ENCODE peak calls at places on chromosomes 7 and 10, in seven cellular contexts. One of them, this sample, is unnamed.
A peak's percentile ranks its signal among the peaks of the same experiment; 100 is the strongest.

GRCh38 chr10:103676851-103677417 is 178.4 kb downstream of the SH3PXD2A start:
- DNase-seq in stomach: no peak
- DNase-seq in upper lobe of right lung: no peak
- DNase-seq in neural progenitor cell: no peak
- DNase-seq in suprapubic skin: peak; percentile 91
- DNase-seq in thoracic aorta: no peak
- DNase-seq in GM23248: peak; percentile 98
- DNase-seq in this sample: peak; percentile 90

GRCh38 chr7:66205736-66206080 is 574 bp downstream of the TPST1 start:
- DNase-seq in stomach: no peak
- DNase-seq in upper lobe of right lung: no peak
- DNase-seq in neural progenitor cell: peak; percentile 54
- DNase-seq in suprapubic skin: peak; percentile 68
- DNase-seq in thoracic aorta: no peak
- DNase-seq in GM23248: peak; percentile 55
- DNase-seq in this sample: no peak

GRCh38 chr10:114077815-114078219 is 34.2 kb downstream of the ADRB1 start:
- DNase-seq in stomach: no peak
- DNase-seq in upper lobe of right lung: no peak
- DNase-seq in neural progenitor cell: peak; percentile 33
- DNase-seq in suprapubic skin: no peak
- DNase-seq in thoracic aorta: no peak
- DNase-seq in GM23248: no peak
- DNase-seq in this sample: no peak

GRCh38 chr10:7362451-7362850 is 48.4 kb downstream of the SFMBT2 start:
- DNase-seq in stomach: no peak
- DNase-seq in upper lobe of right lung: no peak
- DNase-seq in neural progenitor cell: no peak
- DNase-seq in suprapubic skin: no peak
- DNase-seq in thoracic aorta: no peak
- DNase-seq in GM23248: no peak
- DNase-seq in this sample: no peak

GRCh38 chr10:21927601-21928000 is 75.9 kb downstream of the DNAJC1 start:
- DNase-seq in stomach: no peak
- DNase-seq in upper lobe of right lung: no peak
- DNase-seq in neural progenitor cell: no peak
- DNase-seq in suprapubic skin: no peak
- DNase-seq in thoracic aorta: no peak
- DNase-seq in GM23248: peak; percentile 63
- DNase-seq in this sample: no peak

GRCh38 chr7:83439021-83439420 is 209.9 kb downstream of the SEMA3E start:
- DNase-seq in stomach: no peak
- DNase-seq in upper lobe of right lung: no peak
- DNase-seq in neural progenitor cell: no peak
- DNase-seq in suprapubic skin: no peak
- DNase-seq in thoracic aorta: no peak
- DNase-seq in GM23248: no peak
- DNase-seq in this sample: no peak

GRCh38 chr7:97187067-97187466 is 69.6 kb downstream of the SDHAF3 start:
- DNase-seq in stomach: no peak
- DNase-seq in upper lobe of right lung: no peak
- DNase-seq in neural progenitor cell: no peak
- DNase-seq in suprapubic skin: no peak
- DNase-seq in thoracic aorta: no peak
- DNase-seq in GM23248: peak; percentile 61
- DNase-seq in this sample: no peak

GRCh38 chr10:127157506-127158205 is 38.7 kb downstream of the INSYN2A start:
- DNase-seq in stomach: no peak
- DNase-seq in upper lobe of right lung: no peak
- DNase-seq in neural progenitor cell: no peak
- DNase-seq in suprapubic skin: no peak
- DNase-seq in thoracic aorta: no peak
- DNase-seq in GM23248: peak; percentile 21
- DNase-seq in this sample: no peak

GRCh38 chr10:77879710-77880109 is 46.8 kb downstream of the DLG5 start:
- DNase-seq in stomach: no peak
- DNase-seq in upper lobe of right lung: no peak
- DNase-seq in neural progenitor cell: no peak
- DNase-seq in suprapubic skin: no peak
- DNase-seq in thoracic aorta: no peak
- DNase-seq in GM23248: no peak
- DNase-seq in this sample: no peak

GRCh38 chr7:40162516-40162915 is 27.7 kb downstream of the SUGCT start:
- DNase-seq in stomach: no peak
- DNase-seq in upper lobe of right lung: no peak
- DNase-seq in neural progenitor cell: no peak
- DNase-seq in suprapubic skin: no peak
- DNase-seq in thoracic aorta: no peak
- DNase-seq in GM23248: peak; percentile 7
- DNase-seq in this sample: no peak

GRCh38 chr7:130371059-130371458 is 9.2 kb upstream of the CPA1 start:
- DNase-seq in stomach: peak; percentile 35
- DNase-seq in upper lobe of right lung: no peak
- DNase-seq in neural progenitor cell: no peak
- DNase-seq in suprapubic skin: no peak
- DNase-seq in thoracic aorta: no peak
- DNase-seq in GM23248: peak; percentile 76
- DNase-seq in this sample: no peak

GRCh38 chr7:71612892-71613291 is 480.9 kb downstream of the GALNT17 start:
- DNase-seq in stomach: no peak
- DNase-seq in upper lobe of right lung: no peak
- DNase-seq in neural progenitor cell: peak; percentile 50
- DNase-seq in suprapubic skin: no peak
- DNase-seq in thoracic aorta: no peak
- DNase-seq in GM23248: no peak
- DNase-seq in this sample: no peak

GRCh38 chr7:141731476-141732149 is 6.5 kb upstream of the SSBP1 start:
- DNase-seq in stomach: no peak
- DNase-seq in upper lobe of right lung: no peak
- DNase-seq in neural progenitor cell: no peak
- DNase-seq in suprapubic skin: no peak
- DNase-seq in thoracic aorta: no peak
- DNase-seq in GM23248: no peak
- DNase-seq in this sample: no peak

GRCh38 chr10:14673189-14673947 is 101.3 kb downstream of the FAM107B start:
- DNase-seq in stomach: no peak
- DNase-seq in upper lobe of right lung: no peak
- DNase-seq in neural progenitor cell: no peak
- DNase-seq in suprapubic skin: no peak
- DNase-seq in thoracic aorta: no peak
- DNase-seq in GM23248: peak; percentile 42
- DNase-seq in this sample: no peak

GRCh38 chr10:67815571-67816059 is 22.4 kb downstream of the DNAJC12 start:
- DNase-seq in stomach: no peak
- DNase-seq in upper lobe of right lung: no peak
- DNase-seq in neural progenitor cell: no peak
- DNase-seq in suprapubic skin: no peak
- DNase-seq in thoracic aorta: no peak
- DNase-seq in GM23248: no peak
- DNase-seq in this sample: no peak

GRCh38 chr7:36487756-36488336 is 98.2 kb downstream of the ANLN start:
- DNase-seq in stomach: no peak
- DNase-seq in upper lobe of right lung: no peak
- DNase-seq in neural progenitor cell: peak; percentile 70
- DNase-seq in suprapubic skin: no peak
- DNase-seq in thoracic aorta: no peak
- DNase-seq in GM23248: peak; percentile 69
- DNase-seq in this sample: no peak

GRCh38 chr7:139930286-139930965 is 101.4 kb downstream of the TBXAS1 start:
- DNase-seq in stomach: no peak
- DNase-seq in upper lobe of right lung: no peak
- DNase-seq in neural progenitor cell: no peak
- DNase-seq in suprapubic skin: no peak
- DNase-seq in thoracic aorta: no peak
- DNase-seq in GM23248: no peak
- DNase-seq in this sample: no peak

GRCh38 chr10:1465421-1465902 is 271.9 kb downstream of the ADARB2 start:
- DNase-seq in stomach: no peak
- DNase-seq in upper lobe of right lung: peak; percentile 55
- DNase-seq in neural progenitor cell: no peak
- DNase-seq in suprapubic skin: no peak
- DNase-seq in thoracic aorta: no peak
- DNase-seq in GM23248: no peak
- DNase-seq in this sample: no peak

GRCh38 chr10:19918800-19919199 is 102.6 kb downstream of the PLXDC2 start:
- DNase-seq in stomach: no peak
- DNase-seq in upper lobe of right lung: no peak
- DNase-seq in neural progenitor cell: no peak
- DNase-seq in suprapubic skin: no peak
- DNase-seq in thoracic aorta: no peak
- DNase-seq in GM23248: peak; percentile 7
- DNase-seq in this sample: no peak

GRCh38 chr10:73854310-73854709 is 20.0 kb downstream of the CAMK2G start:
- DNase-seq in stomach: no peak
- DNase-seq in upper lobe of right lung: no peak
- DNase-seq in neural progenitor cell: no peak
- DNase-seq in suprapubic skin: no peak
- DNase-seq in thoracic aorta: no peak
- DNase-seq in GM23248: no peak
- DNase-seq in this sample: no peak

GRCh38 chr7:156903232-156903909 is 10.4 kb upstream of the LMBR1 start:
- DNase-seq in stomach: peak; percentile 73
- DNase-seq in upper lobe of right lung: no peak
- DNase-seq in neural progenitor cell: no peak
- DNase-seq in suprapubic skin: no peak
- DNase-seq in thoracic aorta: no peak
- DNase-seq in GM23248: peak; percentile 32
- DNase-seq in this sample: no peak

GRCh38 chr7:116443646-116444045 is 55.9 kb upstream of the CAV2 start:
- DNase-seq in stomach: no peak
- DNase-seq in upper lobe of right lung: no peak
- DNase-seq in neural progenitor cell: no peak
- DNase-seq in suprapubic skin: no peak
- DNase-seq in thoracic aorta: no peak
- DNase-seq in GM23248: no peak
- DNase-seq in this sample: no peak

GRCh38 chr7:143002856-143003255 is 24.1 kb downstream of the OR9A2 start:
- DNase-seq in stomach: peak; percentile 81
- DNase-seq in upper lobe of right lung: no peak
- DNase-seq in neural progenitor cell: no peak
- DNase-seq in suprapubic skin: no peak
- DNase-seq in thoracic aorta: no peak
- DNase-seq in GM23248: no peak
- DNase-seq in this sample: no peak
- H3K4me3 ChIP-seq in stomach: peak overlapping the region; percentile 40
- H3K4me3 ChIP-seq in upper lobe of right lung: no peak overlapping the region
- H3K4me3 ChIP-seq in neural progenitor cell: no peak overlapping the region
- H3K4me3 ChIP-seq in suprapubic skin: peak overlapping the region; percentile 27
- H3K4me3 ChIP-seq in thoracic aorta: peak overlapping the region; percentile 56
- H3K4me3 ChIP-seq in GM23248: peak overlapping the region; percentile 65
- H3K4me3 ChIP-seq in this sample: no peak overlapping the region

DNA sequence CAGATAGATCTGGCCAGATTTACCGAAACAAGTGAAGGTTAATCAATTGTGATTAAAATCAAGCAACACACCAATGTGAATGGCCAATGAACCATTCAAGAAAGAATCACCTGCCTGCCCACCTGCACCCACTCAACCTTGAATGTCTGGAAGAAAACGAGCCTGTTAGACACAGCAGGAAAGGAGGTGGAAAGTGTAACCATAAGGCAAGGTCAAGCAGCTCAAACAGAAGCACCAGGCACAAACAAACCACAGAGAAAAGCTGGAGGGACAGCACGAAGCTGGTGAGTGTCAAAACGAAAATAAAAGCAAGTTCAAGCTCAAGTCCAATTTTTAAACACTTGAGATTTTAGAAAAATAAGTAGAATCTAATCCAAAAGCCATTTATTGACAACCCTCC is 64.9 kb downstream of the STEAP1B start:
- DNase-seq in stomach: no peak
- DNase-seq in upper lobe of right lung: no peak
- DNase-seq in neural progenitor cell: no peak
- DNase-seq in suprapubic skin: no peak
- DNase-seq in thoracic aorta: no peak
- DNase-seq in GM23248: no peak
- DNase-seq in this sample: no peak
- H3K27ac ChIP-seq in stomach: no peak overlapping the region
- H3K27ac ChIP-seq in upper lobe of right lung: no peak overlapping the region
- H3K27ac ChIP-seq in neural progenitor cell: no peak overlapping the region
- H3K27ac ChIP-seq in suprapubic skin: no peak overlapping the region
- H3K27ac ChIP-seq in thoracic aorta: no peak overlapping the region
- H3K27ac ChIP-seq in GM23248: no peak overlapping the region
- H3K27ac ChIP-seq in this sample: no peak overlapping the region

DNA sequence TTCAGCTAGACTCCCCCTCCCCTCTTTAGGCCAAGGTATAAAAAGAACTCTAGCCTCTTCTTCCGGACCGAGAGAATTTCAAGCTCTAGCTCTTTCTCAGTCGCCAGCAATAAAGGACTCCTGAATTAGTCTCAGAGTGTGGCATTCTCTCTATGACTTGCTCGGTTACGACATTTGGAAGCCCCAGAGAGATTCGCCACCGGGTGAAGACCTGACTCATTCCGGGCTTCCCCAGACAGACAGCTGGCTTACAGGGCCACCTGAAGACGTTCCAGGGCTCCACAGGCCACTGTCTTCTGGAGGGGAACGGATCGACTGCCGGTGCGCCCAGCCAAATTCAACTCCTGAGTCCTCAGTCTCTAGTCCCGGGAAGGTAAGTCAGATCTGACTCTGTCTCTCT is at the start of gene AKR1B15:
- DNase-seq in stomach: no peak
- DNase-seq in upper lobe of right lung: no peak
- DNase-seq in neural progenitor cell: no peak
- DNase-seq in suprapubic skin: peak; percentile 69
- DNase-seq in thoracic aorta: no peak
- DNase-seq in GM23248: peak; percentile 83
- DNase-seq in this sample: no peak
- H3K4me3 ChIP-seq in stomach: no peak within 1 kb of the TSS
- H3K4me3 ChIP-seq in upper lobe of right lung: no peak within 1 kb of the TSS
- H3K4me3 ChIP-seq in neural progenitor cell: peak within 1 kb of the TSS; percentile 54
- H3K4me3 ChIP-seq in suprapubic skin: peak within 1 kb of the TSS; percentile 40
- H3K4me3 ChIP-seq in thoracic aorta: no peak within 1 kb of the TSS
- H3K4me3 ChIP-seq in GM23248: peak within 1 kb of the TSS; percentile 74
- H3K4me3 ChIP-seq in this sample: no peak within 1 kb of the TSS

DNA sequence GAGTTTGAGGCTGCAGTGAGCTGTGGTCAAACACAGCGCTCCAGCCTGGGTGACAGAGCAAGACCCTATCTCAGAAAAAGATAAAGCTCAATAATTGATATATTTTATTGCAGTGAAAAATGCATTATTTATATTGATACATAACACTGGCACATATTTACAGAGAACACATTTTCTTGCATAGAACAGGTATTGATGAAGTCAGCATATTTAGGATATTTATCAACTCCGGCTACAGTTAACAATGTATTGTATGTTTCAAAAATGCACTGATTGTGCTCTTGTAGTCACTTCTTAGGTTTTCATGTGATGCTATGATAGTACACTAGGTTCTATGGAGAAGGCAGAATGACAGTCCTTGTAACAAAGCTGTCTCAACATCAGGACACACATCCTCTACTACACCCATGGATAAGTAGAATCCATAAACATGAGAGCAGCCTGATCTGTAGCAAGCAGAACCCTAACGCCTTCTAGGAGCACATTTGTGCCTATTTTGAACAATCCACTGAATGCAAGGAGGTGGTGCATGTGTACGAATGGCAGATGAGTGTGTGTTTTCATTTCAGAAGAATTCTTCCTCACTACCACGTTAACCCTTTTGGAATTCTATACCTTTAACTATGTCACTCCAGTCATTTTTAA is 586.1 kb upstream of the CELF2 start:
- DNase-seq in stomach: no peak
- DNase-seq in upper lobe of right lung: no peak
- DNase-seq in neural progenitor cell: no peak
- DNase-seq in suprapubic skin: no peak
- DNase-seq in thoracic aorta: no peak
- DNase-seq in GM23248: no peak
- DNase-seq in this sample: no peak
- H3K27ac ChIP-seq in stomach: no peak overlapping the region
- H3K27ac ChIP-seq in upper lobe of right lung: no peak overlapping the region
- H3K27ac ChIP-seq in neural progenitor cell: no peak overlapping the region
- H3K27ac ChIP-seq in suprapubic skin: no peak overlapping the region
- H3K27ac ChIP-seq in thoracic aorta: no peak overlapping the region
- H3K27ac ChIP-seq in GM23248: no peak overlapping the region
- H3K27ac ChIP-seq in this sample: no peak overlapping the region